ENCODE peak calls at places on chromosomes 16 and 17, in seven cellular contexts. One of them, this sample, is unnamed.
A peak's percentile ranks its signal among the peaks of the same experiment; 100 is the strongest.

GRCh38 chr16:64434526-64435069 is 687.3 kb downstream of the CDH11 start:
- DNase-seq in IMR-90: no peak
- DNase-seq in cardiac muscle cell: no peak
- DNase-seq in thoracic aorta: no peak
- DNase-seq in BE2C: peak; percentile 72
- DNase-seq in heart left ventricle: no peak
- DNase-seq in tibial artery: no peak
- DNase-seq in this sample: no peak

GRCh38 chr17:77400445-77400870 is 259.7 kb downstream of the SEC14L1 start:
- DNase-seq in IMR-90: no peak
- DNase-seq in cardiac muscle cell: peak; percentile 44
- DNase-seq in thoracic aorta: no peak
- DNase-seq in BE2C: peak; percentile 96
- DNase-seq in heart left ventricle: peak; percentile 82
- DNase-seq in tibial artery: no peak
- DNase-seq in this sample: peak; percentile 64

GRCh38 chr17:7220593-7221280 is 999 bp downstream of the ACADVL start:
- DNase-seq in IMR-90: peak; percentile 63
- DNase-seq in cardiac muscle cell: peak; percentile 71
- DNase-seq in thoracic aorta: no peak
- DNase-seq in BE2C: peak; percentile 67
- DNase-seq in heart left ventricle: peak; percentile 60
- DNase-seq in tibial artery: peak; percentile 54
- DNase-seq in this sample: peak; percentile 37

GRCh38 chr17:58083491-58084316 is 485 bp downstream of the DYNLL2 start:
- DNase-seq in IMR-90: peak; percentile 43
- DNase-seq in cardiac muscle cell: peak; percentile 55
- DNase-seq in thoracic aorta: no peak
- DNase-seq in BE2C: peak; percentile 74
- DNase-seq in heart left ventricle: peak; percentile 88
- DNase-seq in tibial artery: peak; percentile 54
- DNase-seq in this sample: peak; percentile 53

GRCh38 chr16:30585022-30585399 is 486 bp downstream of the ZNF785 start:
- DNase-seq in IMR-90: no peak
- DNase-seq in cardiac muscle cell: no peak
- DNase-seq in thoracic aorta: no peak
- DNase-seq in BE2C: no peak
- DNase-seq in heart left ventricle: no peak
- DNase-seq in tibial artery: no peak
- DNase-seq in this sample: no peak

GRCh38 chr16:24883714-24884151 is 38.0 kb downstream of the SLC5A11 start:
- DNase-seq in IMR-90: no peak
- DNase-seq in cardiac muscle cell: no peak
- DNase-seq in thoracic aorta: no peak
- DNase-seq in BE2C: no peak
- DNase-seq in heart left ventricle: no peak
- DNase-seq in tibial artery: no peak
- DNase-seq in this sample: no peak

GRCh38 chr16:48408688-48409087 is 23.5 kb upstream of the SIAH1 start:
- DNase-seq in IMR-90: peak; percentile 67
- DNase-seq in cardiac muscle cell: peak; percentile 89
- DNase-seq in thoracic aorta: no peak
- DNase-seq in BE2C: no peak
- DNase-seq in heart left ventricle: no peak
- DNase-seq in tibial artery: peak; percentile 67
- DNase-seq in this sample: no peak

GRCh38 chr17:8918811-8919210 is 46.7 kb downstream of the PIK3R5 start:
- DNase-seq in IMR-90: no peak
- DNase-seq in cardiac muscle cell: peak; percentile 66
- DNase-seq in thoracic aorta: no peak
- DNase-seq in BE2C: no peak
- DNase-seq in heart left ventricle: no peak
- DNase-seq in tibial artery: no peak
- DNase-seq in this sample: no peak

GRCh38 chr17:81939218-81939617 is 2.1 kb upstream of the PYCR1 start:
- DNase-seq in IMR-90: no peak
- DNase-seq in cardiac muscle cell: no peak
- DNase-seq in thoracic aorta: no peak
- DNase-seq in BE2C: no peak
- DNase-seq in heart left ventricle: no peak
- DNase-seq in tibial artery: no peak
- DNase-seq in this sample: no peak
- H3K9me3 ChIP-seq in IMR-90: no peaks in the 10 kb centered on the region
- H3K9me3 ChIP-seq in cardiac muscle cell: no peaks in the 10 kb centered on the region
- H3K9me3 ChIP-seq in thoracic aorta: no peaks in the 10 kb centered on the region
- H3K9me3 ChIP-seq in BE2C: no peaks in the 10 kb centered on the region
- H3K9me3 ChIP-seq in heart left ventricle: no peaks in the 10 kb centered on the region
- H3K9me3 ChIP-seq in tibial artery: no peaks in the 10 kb centered on the region
- H3K9me3 ChIP-seq in this sample: no peaks in the 10 kb centered on the region

DNA sequence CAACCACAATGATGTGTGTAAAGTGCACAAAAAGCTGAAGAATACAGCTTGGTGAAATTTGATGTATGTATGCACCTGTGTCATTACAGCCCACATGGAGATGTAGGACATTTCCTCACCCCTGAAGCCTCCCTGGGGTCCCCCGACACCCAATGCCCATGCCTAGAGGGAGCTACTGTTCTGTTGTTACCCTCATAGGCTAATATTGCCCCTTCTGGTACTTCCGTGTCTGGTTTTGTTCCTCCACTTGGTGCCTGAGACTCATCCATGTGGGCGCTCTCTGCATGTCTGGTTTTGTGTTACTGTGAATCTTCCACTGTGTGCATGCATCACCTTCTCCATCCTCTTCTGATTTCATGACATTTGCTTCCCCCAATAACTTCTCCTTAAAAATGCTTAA is 18.6 kb downstream of the TNFRSF13B start:
- DNase-seq in IMR-90: no peak
- DNase-seq in cardiac muscle cell: no peak
- DNase-seq in thoracic aorta: no peak
- DNase-seq in BE2C: no peak
- DNase-seq in heart left ventricle: no peak
- DNase-seq in tibial artery: no peak
- DNase-seq in this sample: no peak
- H3K9me3 ChIP-seq in IMR-90: peaks cover 20% of the 10 kb centered on the region
- H3K9me3 ChIP-seq in cardiac muscle cell: no peaks in the 10 kb centered on the region
- H3K9me3 ChIP-seq in thoracic aorta: peaks cover 12% of the 10 kb centered on the region
- H3K9me3 ChIP-seq in BE2C: no peaks in the 10 kb centered on the region
- H3K9me3 ChIP-seq in heart left ventricle: peaks cover 7% of the 10 kb centered on the region
- H3K9me3 ChIP-seq in tibial artery: peaks cover 23% of the 10 kb centered on the region
- H3K9me3 ChIP-seq in this sample: no peaks in the 10 kb centered on the region

GRCh38 chr16:50765866-50766265 is 24.0 kb downstream of the CYLD start:
- DNase-seq in IMR-90: no peak
- DNase-seq in cardiac muscle cell: no peak
- DNase-seq in thoracic aorta: no peak
- DNase-seq in BE2C: no peak
- DNase-seq in heart left ventricle: no peak
- DNase-seq in tibial artery: no peak
- DNase-seq in this sample: no peak
- H3K9me3 ChIP-seq in IMR-90: peaks cover 6% of the 10 kb centered on the region
- H3K9me3 ChIP-seq in cardiac muscle cell: no peaks in the 10 kb centered on the region
- H3K9me3 ChIP-seq in thoracic aorta: peaks cover 6% of the 10 kb centered on the region
- H3K9me3 ChIP-seq in BE2C: peaks cover 3% of the 10 kb centered on the region
- H3K9me3 ChIP-seq in heart left ventricle: no peaks in the 10 kb centered on the region
- H3K9me3 ChIP-seq in tibial artery: peaks cover 9% of the 10 kb centered on the region
- H3K9me3 ChIP-seq in this sample: no peaks in the 10 kb centered on the region

DNA sequence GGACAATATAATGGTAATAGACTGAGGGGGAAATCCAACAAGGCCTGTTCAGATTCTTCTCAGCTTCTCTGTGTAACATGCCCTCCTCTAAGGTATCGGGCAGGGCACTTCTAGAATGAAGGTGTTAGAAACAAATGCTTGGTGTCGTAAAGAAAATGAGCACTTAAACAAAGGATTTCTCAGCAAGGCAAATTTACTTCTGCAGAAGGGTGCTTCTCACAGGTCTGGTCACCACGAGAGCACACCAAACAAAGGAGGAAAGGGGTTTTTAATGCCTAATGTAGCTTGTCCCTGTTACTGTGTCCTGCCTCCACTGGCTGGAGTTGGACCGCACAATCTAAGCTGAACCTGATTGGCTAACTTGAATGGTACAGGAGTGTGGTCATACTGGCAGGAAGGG is 642.6 kb upstream of the CDH8 start:
- DNase-seq in IMR-90: no peak
- DNase-seq in cardiac muscle cell: no peak
- DNase-seq in thoracic aorta: no peak
- DNase-seq in BE2C: no peak
- DNase-seq in heart left ventricle: no peak
- DNase-seq in tibial artery: no peak
- DNase-seq in this sample: no peak
- H3K9me3 ChIP-seq in IMR-90: peaks cover 8% of the 10 kb centered on the region
- H3K9me3 ChIP-seq in cardiac muscle cell: no peaks in the 10 kb centered on the region
- H3K9me3 ChIP-seq in thoracic aorta: peaks cover 11% of the 10 kb centered on the region
- H3K9me3 ChIP-seq in BE2C: no peaks in the 10 kb centered on the region
- H3K9me3 ChIP-seq in heart left ventricle: peaks cover 11% of the 10 kb centered on the region
- H3K9me3 ChIP-seq in tibial artery: peaks cover 20% of the 10 kb centered on the region
- H3K9me3 ChIP-seq in this sample: no peaks in the 10 kb centered on the region

GRCh38 chr16:10408824-10409381 is 23.0 kb downstream of the ATF7IP2 start:
- DNase-seq in IMR-90: no peak
- DNase-seq in cardiac muscle cell: no peak
- DNase-seq in thoracic aorta: no peak
- DNase-seq in BE2C: no peak
- DNase-seq in heart left ventricle: no peak
- DNase-seq in tibial artery: no peak
- DNase-seq in this sample: no peak
- H3K9me3 ChIP-seq in IMR-90: peaks cover 10% of the 10 kb centered on the region
- H3K9me3 ChIP-seq in cardiac muscle cell: no peaks in the 10 kb centered on the region
- H3K9me3 ChIP-seq in thoracic aorta: peaks cover 34% of the 10 kb centered on the region
- H3K9me3 ChIP-seq in BE2C: no peaks in the 10 kb centered on the region
- H3K9me3 ChIP-seq in heart left ventricle: peaks cover 46% of the 10 kb centered on the region
- H3K9me3 ChIP-seq in tibial artery: peaks cover 38% of the 10 kb centered on the region
- H3K9me3 ChIP-seq in this sample: peaks cover 7% of the 10 kb centered on the region

DNA sequence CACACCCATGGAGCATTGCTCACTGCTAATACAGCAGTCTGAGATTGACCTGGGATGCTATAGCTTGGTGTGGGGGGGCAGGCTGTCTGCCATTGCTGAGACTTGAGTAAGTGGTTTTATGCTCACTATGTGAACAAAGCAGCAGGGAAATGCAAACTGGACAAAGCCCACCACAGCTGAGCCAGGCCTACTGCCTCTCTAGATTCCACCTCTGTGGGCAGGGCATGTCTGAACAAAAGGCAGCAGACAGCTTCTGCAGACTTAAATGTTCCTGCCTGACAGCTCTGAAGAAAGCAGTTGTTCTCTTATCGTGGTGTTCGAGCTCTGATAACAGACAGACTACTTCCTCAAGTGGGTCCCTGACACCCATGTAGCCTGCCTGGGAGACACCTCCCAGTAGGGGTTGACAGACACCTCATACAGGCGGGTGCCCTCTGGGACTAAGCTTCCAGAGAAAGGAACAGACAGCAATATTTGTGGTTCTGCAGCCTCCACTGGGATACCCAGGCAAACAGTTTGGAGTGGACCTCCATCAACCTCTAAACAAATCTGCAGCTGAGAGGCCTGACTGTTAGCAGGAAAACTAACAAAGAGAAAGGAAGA is 2204.8 kb downstream of the TP53TG3F start:
- DNase-seq in IMR-90: no peak
- DNase-seq in cardiac muscle cell: no peak
- DNase-seq in thoracic aorta: no peak
- DNase-seq in BE2C: no peak
- DNase-seq in heart left ventricle: no peak
- DNase-seq in tibial artery: no peak
- DNase-seq in this sample: no peak
- H3K9me3 ChIP-seq in IMR-90: peaks cover 4% of the 10 kb centered on the region
- H3K9me3 ChIP-seq in cardiac muscle cell: peaks cover 6% of the 10 kb centered on the region
- H3K9me3 ChIP-seq in thoracic aorta: no peaks in the 10 kb centered on the region
- H3K9me3 ChIP-seq in BE2C: peaks cover 2% of the 10 kb centered on the region
- H3K9me3 ChIP-seq in heart left ventricle: no peaks in the 10 kb centered on the region
- H3K9me3 ChIP-seq in tibial artery: peaks cover 5% of the 10 kb centered on the region
- H3K9me3 ChIP-seq in this sample: no peaks in the 10 kb centered on the region

GRCh38 chr16:35193956-35194355 is 1734.5 kb downstream of the TP53TG3F start:
- DNase-seq in IMR-90: no peak
- DNase-seq in cardiac muscle cell: no peak
- DNase-seq in thoracic aorta: no peak
- DNase-seq in BE2C: no peak
- DNase-seq in heart left ventricle: no peak
- DNase-seq in tibial artery: no peak
- DNase-seq in this sample: no peak
- H3K9me3 ChIP-seq in IMR-90: peaks cover 20% of the 10 kb centered on the region
- H3K9me3 ChIP-seq in cardiac muscle cell: peaks cover 2% of the 10 kb centered on the region
- H3K9me3 ChIP-seq in thoracic aorta: no peaks in the 10 kb centered on the region
- H3K9me3 ChIP-seq in BE2C: no peaks in the 10 kb centered on the region
- H3K9me3 ChIP-seq in heart left ventricle: no peaks in the 10 kb centered on the region
- H3K9me3 ChIP-seq in tibial artery: peaks cover 11% of the 10 kb centered on the region
- H3K9me3 ChIP-seq in this sample: peaks cover 3% of the 10 kb centered on the region

DNA sequence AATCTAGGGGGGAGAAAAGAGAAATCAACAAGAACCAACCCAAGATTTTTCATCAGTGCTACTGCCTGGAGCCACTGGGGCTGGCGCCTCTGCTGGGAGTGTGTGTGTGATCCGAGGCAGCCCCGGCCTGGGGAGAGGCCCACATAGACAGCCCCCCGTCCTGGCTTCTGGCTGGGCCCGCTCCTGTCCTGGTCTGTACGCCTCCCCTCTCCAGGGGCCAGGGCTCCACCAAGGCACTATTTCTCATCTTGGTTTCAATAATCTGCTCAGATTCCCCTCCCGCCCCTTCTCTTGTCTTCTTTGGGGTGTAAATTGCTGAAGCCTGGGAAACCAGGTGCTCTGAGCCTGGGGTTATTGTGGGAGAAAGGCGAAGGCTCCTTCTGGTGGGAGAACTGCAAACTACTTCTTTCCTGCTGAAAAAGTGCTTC is 7.8 kb downstream of the BAHCC1 start:
- DNase-seq in IMR-90: peak; percentile 46
- DNase-seq in cardiac muscle cell: no peak
- DNase-seq in thoracic aorta: no peak
- DNase-seq in BE2C: no peak
- DNase-seq in heart left ventricle: no peak
- DNase-seq in tibial artery: no peak
- DNase-seq in this sample: no peak
- H3K9me3 ChIP-seq in IMR-90: no peaks in the 10 kb centered on the region
- H3K9me3 ChIP-seq in cardiac muscle cell: no peaks in the 10 kb centered on the region
- H3K9me3 ChIP-seq in thoracic aorta: no peaks in the 10 kb centered on the region
- H3K9me3 ChIP-seq in BE2C: no peaks in the 10 kb centered on the region
- H3K9me3 ChIP-seq in heart left ventricle: no peaks in the 10 kb centered on the region
- H3K9me3 ChIP-seq in tibial artery: no peaks in the 10 kb centered on the region
- H3K9me3 ChIP-seq in this sample: no peaks in the 10 kb centered on the region

GRCh38 chr16:71442041-71442440 is at the start of gene TLE7:
- DNase-seq in IMR-90: no peak
- DNase-seq in cardiac muscle cell: no peak
- DNase-seq in thoracic aorta: no peak
- DNase-seq in BE2C: no peak
- DNase-seq in heart left ventricle: no peak
- DNase-seq in tibial artery: no peak
- DNase-seq in this sample: no peak
- H3K9me3 ChIP-seq in IMR-90: peaks cover 45% of the 10 kb centered on the region
- H3K9me3 ChIP-seq in cardiac muscle cell: no peaks in the 10 kb centered on the region
- H3K9me3 ChIP-seq in thoracic aorta: peaks cover 48% of the 10 kb centered on the region
- H3K9me3 ChIP-seq in BE2C: no peaks in the 10 kb centered on the region
- H3K9me3 ChIP-seq in heart left ventricle: peaks cover 25% of the 10 kb centered on the region
- H3K9me3 ChIP-seq in tibial artery: peaks cover 65% of the 10 kb centered on the region
- H3K9me3 ChIP-seq in this sample: peaks cover 7% of the 10 kb centered on the region

This sample was measured in T-helper 17 cell.